ENCODE peak calls at places on chromosomes 3 and 15, in seven cellular contexts. A, U, W, X, M, L and V are unnamed samples.
A peak's percentile ranks its signal among the peaks of the same experiment; 100 is the strongest.

GRCh38 chr15:100463515-100463914 is 65.2 kb downstream of the CERS3 start:
- DNase-seq in L (no peak), U (no peak), A (no peak), X (no peak), W (no peak), M (no peak), V (no peak)

GRCh38 chr3:119658994-119659393 is 1.4 kb downstream of the POPDC2 start:
- DNase-seq in X (no peak), W (no peak), M (no peak), L (no peak), A (peak; percentile 40), U (no peak), V (no peak)

GRCh38 chr15:36347272-36347864 is 232.1 kb upstream of the CDIN1 start:
- DNase-seq in W (no peak), M (no peak), U (no peak), L (peak; percentile 14), A (no peak), X (no peak), V (no peak)

GRCh38 chr15:100501095-100501494 is 27.7 kb downstream of the CERS3 start:
- DNase-seq in W (no peak), L (no peak), M (no peak), X (no peak), U (no peak), A (no peak), V (no peak)

GRCh38 chr15:51736646-51737537 is 563 bp downstream of the LYSMD2 start:
- DNase-seq in A (peak; percentile 84), X (no peak), W (peak; percentile 72), U (peak; percentile 76), M (no peak), L (peak; percentile 21), V (no peak)

GRCh38 chr3:49721165-49721860 is 1.8 kb upstream of the AMIGO3 start:
- DNase-seq in L (no peak), X (no peak), W (no peak), U (no peak), A (peak; percentile 49), M (no peak), V (no peak)

GRCh38 chr3:176734146-176734545 is 463.1 kb downstream of the TBL1XR1 start:
- DNase-seq in W (no peak), U (peak; percentile 83), M (no peak), L (no peak), X (no peak), A (no peak), V (no peak)

GRCh38 chr15:89074402-89075012 is 13.7 kb upstream of the ABHD2 start:
- DNase-seq in U (no peak), L (no peak), A (no peak), M (no peak), X (no peak), W (no peak), V (no peak)

GRCh38 chr3:188557230-188557629 is 403.3 kb downstream of the LPP start:
- DNase-seq in L (no peak), W (no peak), U (no peak), A (no peak), X (no peak), M (no peak), V (no peak)

GRCh38 chr3:119292666-119293065 is 1.5 kb upstream of the ARHGAP31 start:
- DNase-seq in X (no peak), W (no peak), M (no peak), L (no peak), U (no peak), A (no peak), V (no peak)

GRCh38 chr15:79206940-79207339 is 75.6 kb upstream of the ANKRD34C start:
- DNase-seq in W (no peak), X (no peak), A (no peak), U (no peak), L (no peak), M (no peak), V (no peak)

GRCh38 chr3:98733055-98733777 is 29.9 kb upstream of the ST3GAL6 start:
- DNase-seq in M (no peak), L (peak; percentile 23), W (peak; percentile 67), U (no peak), A (peak; percentile 49), X (no peak), V (no peak)

GRCh38 chr15:66946578-66947164 is 118.7 kb upstream of the SMAD3 start:
- DNase-seq in W (peak; percentile 14), A (peak; percentile 84), L (peak; percentile 78), M (peak; percentile 52), U (peak; percentile 90), X (peak; percentile 70), V (no peak)

GRCh38 chr3:42999212-42999611 is 20.1 kb downstream of the GASK1A start:
- DNase-seq in X (no peak), L (no peak), W (no peak), A (no peak), M (no peak), U (no peak), V (no peak)

GRCh38 chr3:87796137-87796899 is 262.5 kb downstream of the CGGBP1 start:
- DNase-seq in U (no peak), W (no peak), A (no peak), M (no peak), L (no peak), X (no peak), V (no peak)

GRCh38 chr3:100106094-100106493 is 8.2 kb downstream of the FILIP1L start:
- DNase-seq in L (no peak), U (no peak), A (no peak), M (no peak), X (no peak), W (no peak), V (no peak)

GRCh38 chr3:180615954-180616353 is 14.0 kb downstream of the TTC14 start:
- DNase-seq in M (no peak), A (no peak), X (no peak), U (no peak), W (no peak), L (no peak), V (no peak)

GRCh38 chr15:25339431-25339830 is 99.4 kb downstream of the UBE3A start:
- DNase-seq in X (no peak), L (no peak), U (no peak), M (no peak), A (no peak), W (no peak), V (no peak)

GRCh38 chr3:133598405-133598804 is 24.9 kb downstream of the CDV3 start:
- DNase-seq in U (no peak), W (no peak), A (no peak), X (no peak), L (no peak), M (no peak), V (no peak)

GRCh38 chr3:61580982-61581654 is 19.7 kb downstream of the PTPRG start:
- DNase-seq in M (no peak), L (no peak), A (no peak), X (no peak), W (peak; percentile 15), U (no peak), V (no peak)

GRCh38 chr15:62459875-62460274 is 294.8 kb upstream of the C2CD4B start:
- DNase-seq in U (no peak), A (no peak), W (no peak), X (no peak), M (no peak), L (no peak), V (no peak)

GRCh38 chr15:91338763-91339162 is 238.7 kb downstream of the SV2B start:
- DNase-seq in U (peak; percentile 84), M (no peak), L (no peak), W (no peak), X (peak; percentile 40), A (no peak), V (peak; percentile 0)

GRCh38 chr3:125190781-125191180 is 21.8 kb downstream of the SLC12A8 start:
- DNase-seq in A (no peak), L (no peak), W (no peak), U (peak; percentile 76), M (no peak), X (no peak), V (no peak)

GRCh38 chr3:179482857-179483256 is 31.6 kb upstream of the GNB4 start:
- DNase-seq in U (no peak), W (no peak), X (no peak), A (no peak), L (no peak), M (no peak), V (no peak)

GRCh38 chr15:79283252-79284048 is 928 bp downstream of the ANKRD34C start:
- DNase-seq in W (peak; percentile 18), A (peak; percentile 55), X (peak; percentile 21), L (peak; percentile 31), U (peak; percentile 92), M (peak; percentile 4), V (no peak)

GRCh38 chr15:70093481-70094309 is 4.0 kb downstream of the TLE3 start:
- DNase-seq in M (no peak), L (no peak), A (no peak), U (peak; percentile 72), W (no peak), X (no peak), V (no peak)

GRCh38 chr3:170606675-170607074 is 20.8 kb upstream of the SLC7A14 start:
- DNase-seq in L (no peak), X (peak; percentile 21), A (no peak), M (no peak), W (no peak), U (no peak), V (no peak)

GRCh38 chr3:172606021-172606420 is 82.8 kb upstream of the TNFSF10 start:
- DNase-seq in U (no peak), M (no peak), A (no peak), X (peak; percentile 63), W (no peak), L (no peak), V (no peak)

GRCh38 chr3:4935347-4935746 is 43.9 kb upstream of the BHLHE40 start:
- DNase-seq in W (peak; percentile 52), U (no peak), X (no peak), M (no peak), L (no peak), A (peak; percentile 53), V (no peak)

GRCh38 chr3:56131976-56132590 is 336.2 kb downstream of the ERC2 start:
- DNase-seq in X (peak; percentile 95), W (no peak), A (no peak), U (peak; percentile 74), L (peak; percentile 75), M (no peak), V (peak; percentile 69)

GRCh38 chr3:129013491-129013891 is 12.4 kb downstream of the EFCC1 start:
- DNase-seq in L (no peak), X (no peak), A (no peak), U (no peak), W (no peak), M (no peak), V (no peak)

GRCh38 chr3:47645551-47645950 is 66.9 kb upstream of the CSPG5 start:
- DNase-seq in M (no peak), L (no peak), A (no peak), X (peak; percentile 35), U (no peak), W (no peak), V (no peak)

GRCh38 chr15:42215854-42216829 is 8.0 kb upstream of the VPS39 start:
- DNase-seq in M (no peak), W (no peak), X (no peak), L (no peak), A (no peak), U (no peak), V (no peak)